ENCODE peak calls at places on chromosomes 2 and 18, in four cellular contexts. J, T, F and D are unnamed samples.

GRCh38 chr2:107337209-107337898 is 451.4 kb upstream of the ST6GAL2 start:
- ATAC-seq in J (peak), T (peak), F (peak), D (peak)

GRCh38 chr2:191151315-191151698 is 513 bp upstream of the STAT4 start:
- ATAC-seq in F (no peak), J (no peak), T (peak), D (no peak)

GRCh38 chr18:23283933-23284430 is 148.7 kb downstream of the CABLES1 start:
- ATAC-seq in F (peak), J (no peak), T (no peak), D (peak)

GRCh38 chr18:27901424-27902226 is 275.3 kb downstream of the CDH2 start:
- ATAC-seq in T (no peak), F (no peak), J (no peak), D (no peak)

GRCh38 chr2:233185963-233186362 is 65.5 kb upstream of the ATG16L1 start:
- ATAC-seq in J (no peak), F (no peak), T (no peak), D (no peak)

GRCh38 chr18:58277457-58277739 is 233.4 kb downstream of the NEDD4L start:
- ATAC-seq in T (no peak), F (no peak), J (peak), D (no peak)

GRCh38 chr2:238023608-238024007 is 37.2 kb upstream of the SCLY start:
- ATAC-seq in F (no peak), T (no peak), J (no peak), D (no peak)

GRCh38 chr2:100012575-100012974 is 129.8 kb downstream of the AFF3 start:
- ATAC-seq in J (no peak), F (no peak), T (no peak), D (no peak)

GRCh38 chr2:121480826-121481225 is 49.9 kb upstream of the RNU4ATAC start:
- ATAC-seq in F (peak), T (peak), J (peak), D (peak)

GRCh38 chr18:74834424-74835309 is 237.0 kb downstream of the ZNF407 start:
- ATAC-seq in J (no peak), F (no peak), T (no peak), D (no peak)

GRCh38 chr2:108613261-108614042 is 79.2 kb downstream of the LIMS1 start:
- ATAC-seq in J (peak), T (peak), F (peak), D (no peak)

GRCh38 chr2:96828436-96828835 is 12.4 kb downstream of the CNNM3 start:
- ATAC-seq in F (no peak), J (no peak), T (no peak), D (no peak)

GRCh38 chr18:36537289-36537688 is 239.8 kb downstream of the FHOD3 start:
- ATAC-seq in T (no peak), F (no peak), J (no peak), D (no peak)

GRCh38 chr2:130390460-130391057 is 34.7 kb downstream of the PTPN18 start:
- ATAC-seq in J (peak), T (peak), F (no peak), D (peak)

GRCh38 chr2:157194097-157194688 is 63.3 kb upstream of the GALNT5 start:
- ATAC-seq in F (peak), T (no peak), J (peak), D (peak)

GRCh38 chr2:203817147-203817546 is 50.4 kb upstream of the CTLA4 start:
- ATAC-seq in J (no peak), F (no peak), T (no peak), D (no peak)

GRCh38 chr18:36099311-36099710 is 29.8 kb downstream of the SLC39A6 start:
- ATAC-seq in J (no peak), F (no peak), T (no peak), D (no peak)

GRCh38 chr2:237434916-237435315 is 21.0 kb upstream of the COL6A3 start:
- ATAC-seq in J (peak), F (no peak), T (peak), D (no peak)

GRCh38 chr2:71894266-71894665 is 253.4 kb downstream of the CYP26B1 start:
- ATAC-seq in J (no peak), T (no peak), F (no peak), D (no peak)

GRCh38 chr2:98743835-98744234 is 12.9 kb upstream of the MGAT4A start:
- ATAC-seq in J (peak), F (no peak), T (peak), D (no peak)

GRCh38 chr2:229665158-229665557 is 49.2 kb downstream of the DNER start:
- ATAC-seq in F (no peak), J (no peak), T (no peak), D (no peak)

GRCh38 chr2:235270951-235271350 is 222.9 kb upstream of the AGAP1 start:
- ATAC-seq in F (peak), J (no peak), T (no peak), D (peak)

GRCh38 chr2:38129987-38130386 is 54.0 kb upstream of the CYP1B1 start:
- ATAC-seq in F (no peak), J (peak), T (peak), D (no peak)

GRCh38 chr2:102910724-102911123 is 148.9 kb downstream of the TMEM182 start:
- ATAC-seq in F (no peak), J (no peak), T (no peak), D (no peak)

GRCh38 chr2:100064592-100065006 is 77.8 kb downstream of the AFF3 start:
- ATAC-seq in F (no peak), T (no peak), J (no peak), D (no peak)

GRCh38 chr2:230220347-230220969 is 674 bp upstream of the SP110 start:
- ATAC-seq in F (peak), J (no peak), T (peak), D (no peak)

GRCh38 chr2:25460261-25460905 is 118.7 kb upstream of the DNMT3A start:
- ATAC-seq in T (no peak), J (no peak), F (no peak), D (no peak)

GRCh38 chr2:170967553-170967952 is 38.5 kb downstream of the GORASP2 start:
- ATAC-seq in J (no peak), T (no peak), F (no peak), D (no peak)

GRCh38 chr2:195613922-195614321 is 43.1 kb upstream of the SLC39A10 start:
- ATAC-seq in J (peak), T (peak), F (peak), D (no peak)

GRCh38 chr2:160347269-160347863 is 146.2 kb downstream of the RBMS1 start:
- ATAC-seq in T (no peak), F (no peak), J (no peak), D (no peak)

GRCh38 chr2:129654331-129654730 is 325.1 kb upstream of the RAB6C start:
- ATAC-seq in T (no peak), F (no peak), J (no peak), D (no peak)

GRCh38 chr2:159445307-159445706 is 158.8 kb upstream of the WDSUB1 start:
- ATAC-seq in T (no peak), F (no peak), J (no peak), D (no peak)

GRCh38 chr2:235968616-235969324 is 199.4 kb downstream of the GBX2 start:
- ATAC-seq in J (peak), T (peak), F (no peak), D (no peak)

GRCh38 chr2:85718006-85718391 is 23.8 kb downstream of the GNLY start:
- ATAC-seq in J (no peak), T (no peak), F (no peak), D (no peak)

GRCh38 chr18:74562775-74563174 is 28.5 kb downstream of the CNDP1 start:
- ATAC-seq in F (no peak), J (no peak), T (no peak), D (no peak)

GRCh38 chr18:5294113-5294617 is 1.4 kb downstream of the ZBTB14 start:
- ATAC-seq in J (no peak), F (no peak), T (no peak), D (no peak)

GRCh38 chr2:148721520-148721931 is 77.0 kb downstream of the EPC2 start:
- ATAC-seq in J (no peak), T (no peak), F (no peak), D (no peak)

GRCh38 chr2:170843656-170844055 is 27.0 kb downstream of the GAD1 start:
- ATAC-seq in F (peak), J (no peak), T (no peak), D (no peak)

GRCh38 chr2:239075918-239076727 is 228.2 kb downstream of the TWIST2 start:
- ATAC-seq in F (peak), T (no peak), J (peak), D (peak)